ENCODE peak calls at places on chromosomes 7 and 10, in eight cellular contexts. One of them, this sample, is unnamed.
A peak's percentile ranks its signal among the peaks of the same experiment; 100 is the strongest.

GRCh38 chr10:78986419-78986818 is 82.3 kb upstream of the ZMIZ1 start:
- DNase-seq in endothelial cell of umbilical vein: no peak
- DNase-seq in neuronal stem cell: no peak
- DNase-seq in esophagus squamous epithelium: no peak
- DNase-seq in CD8-positive, alpha-beta memory T cell: no peak
- DNase-seq in naive thymus-derived CD4-positive, alpha-beta T cell: no peak
- DNase-seq in cardiac muscle cell: peak; percentile 66
- DNase-seq in SJSA1: no peak
- DNase-seq in this sample: no peak

GRCh38 chr10:94133239-94133638 is 139.5 kb downstream of the PLCE1 start:
- DNase-seq in neuronal stem cell: no peak
- DNase-seq in naive thymus-derived CD4-positive, alpha-beta T cell: no peak
- DNase-seq in SJSA1: no peak
- DNase-seq in esophagus squamous epithelium: no peak
- DNase-seq in endothelial cell of umbilical vein: no peak
- DNase-seq in cardiac muscle cell: no peak
- DNase-seq in CD8-positive, alpha-beta memory T cell: no peak
- DNase-seq in this sample: peak; percentile 33

GRCh38 chr7:143884276-143884977 is 17.5 kb downstream of the TCAF1 start:
- DNase-seq in esophagus squamous epithelium: no peak
- DNase-seq in neuronal stem cell: no peak
- DNase-seq in cardiac muscle cell: no peak
- DNase-seq in naive thymus-derived CD4-positive, alpha-beta T cell: no peak
- DNase-seq in endothelial cell of umbilical vein: no peak
- DNase-seq in SJSA1: no peak
- DNase-seq in CD8-positive, alpha-beta memory T cell: no peak
- DNase-seq in this sample: no peak

GRCh38 chr10:100489388-100489787 is 26.6 kb downstream of the WNT8B start:
- DNase-seq in endothelial cell of umbilical vein: no peak
- DNase-seq in CD8-positive, alpha-beta memory T cell: no peak
- DNase-seq in naive thymus-derived CD4-positive, alpha-beta T cell: no peak
- DNase-seq in esophagus squamous epithelium: no peak
- DNase-seq in neuronal stem cell: no peak
- DNase-seq in cardiac muscle cell: no peak
- DNase-seq in SJSA1: no peak
- DNase-seq in this sample: no peak

GRCh38 chr10:88165849-88166271 is 302.4 kb downstream of the PTEN start:
- DNase-seq in CD8-positive, alpha-beta memory T cell: no peak
- DNase-seq in endothelial cell of umbilical vein: no peak
- DNase-seq in SJSA1: peak; percentile 80
- DNase-seq in cardiac muscle cell: peak; percentile 40
- DNase-seq in naive thymus-derived CD4-positive, alpha-beta T cell: no peak
- DNase-seq in neuronal stem cell: no peak
- DNase-seq in esophagus squamous epithelium: no peak
- DNase-seq in this sample: no peak

GRCh38 chr7:66258409-66258808 is 53.3 kb downstream of the TPST1 start:
- DNase-seq in naive thymus-derived CD4-positive, alpha-beta T cell: no peak
- DNase-seq in neuronal stem cell: no peak
- DNase-seq in esophagus squamous epithelium: no peak
- DNase-seq in SJSA1: no peak
- DNase-seq in CD8-positive, alpha-beta memory T cell: no peak
- DNase-seq in cardiac muscle cell: peak; percentile 39
- DNase-seq in endothelial cell of umbilical vein: no peak
- DNase-seq in this sample: no peak

GRCh38 chr10:7272008-7272407 is 138.8 kb downstream of the SFMBT2 start:
- DNase-seq in CD8-positive, alpha-beta memory T cell: no peak
- DNase-seq in cardiac muscle cell: no peak
- DNase-seq in SJSA1: no peak
- DNase-seq in naive thymus-derived CD4-positive, alpha-beta T cell: peak; percentile 49
- DNase-seq in endothelial cell of umbilical vein: no peak
- DNase-seq in neuronal stem cell: no peak
- DNase-seq in esophagus squamous epithelium: no peak
- DNase-seq in this sample: no peak

GRCh38 chr10:76206797-76207352 is 775.5 kb downstream of the LRMDA start:
- DNase-seq in neuronal stem cell: no peak
- DNase-seq in CD8-positive, alpha-beta memory T cell: no peak
- DNase-seq in endothelial cell of umbilical vein: no peak
- DNase-seq in esophagus squamous epithelium: no peak
- DNase-seq in cardiac muscle cell: no peak
- DNase-seq in SJSA1: no peak
- DNase-seq in naive thymus-derived CD4-positive, alpha-beta T cell: no peak
- DNase-seq in this sample: no peak

GRCh38 chr10:100347568-100348195 is 649 bp downstream of the SCD start:
- DNase-seq in naive thymus-derived CD4-positive, alpha-beta T cell: no peak
- DNase-seq in neuronal stem cell: no peak
- DNase-seq in endothelial cell of umbilical vein: no peak
- DNase-seq in SJSA1: no peak
- DNase-seq in cardiac muscle cell: no peak
- DNase-seq in CD8-positive, alpha-beta memory T cell: no peak
- DNase-seq in esophagus squamous epithelium: no peak
- DNase-seq in this sample: no peak

GRCh38 chr10:14782691-14783363 is 8.1 kb upstream of the FAM107B start:
- DNase-seq in esophagus squamous epithelium: no peak
- DNase-seq in naive thymus-derived CD4-positive, alpha-beta T cell: no peak
- DNase-seq in neuronal stem cell: no peak
- DNase-seq in cardiac muscle cell: peak; percentile 47
- DNase-seq in CD8-positive, alpha-beta memory T cell: no peak
- DNase-seq in SJSA1: peak; percentile 41
- DNase-seq in endothelial cell of umbilical vein: peak; percentile 100
- DNase-seq in this sample: peak; percentile 77

GRCh38 chr10:74736029-74736428 is 90.4 kb upstream of the KAT6B start:
- DNase-seq in naive thymus-derived CD4-positive, alpha-beta T cell: no peak
- DNase-seq in SJSA1: no peak
- DNase-seq in CD8-positive, alpha-beta memory T cell: no peak
- DNase-seq in cardiac muscle cell: no peak
- DNase-seq in neuronal stem cell: no peak
- DNase-seq in esophagus squamous epithelium: no peak
- DNase-seq in endothelial cell of umbilical vein: no peak
- DNase-seq in this sample: no peak

GRCh38 chr10:74728225-74728624 is 98.2 kb upstream of the KAT6B start:
- DNase-seq in SJSA1: no peak
- DNase-seq in naive thymus-derived CD4-positive, alpha-beta T cell: no peak
- DNase-seq in neuronal stem cell: no peak
- DNase-seq in endothelial cell of umbilical vein: no peak
- DNase-seq in cardiac muscle cell: no peak
- DNase-seq in esophagus squamous epithelium: no peak
- DNase-seq in CD8-positive, alpha-beta memory T cell: no peak
- DNase-seq in this sample: peak; percentile 15

GRCh38 chr10:74733612-74734011 is 92.8 kb upstream of the KAT6B start:
- DNase-seq in SJSA1: no peak
- DNase-seq in endothelial cell of umbilical vein: no peak
- DNase-seq in naive thymus-derived CD4-positive, alpha-beta T cell: no peak
- DNase-seq in neuronal stem cell: no peak
- DNase-seq in esophagus squamous epithelium: no peak
- DNase-seq in cardiac muscle cell: no peak
- DNase-seq in CD8-positive, alpha-beta memory T cell: no peak
- DNase-seq in this sample: no peak

GRCh38 chr10:74730246-74730645 is 96.2 kb upstream of the KAT6B start:
- DNase-seq in naive thymus-derived CD4-positive, alpha-beta T cell: no peak
- DNase-seq in cardiac muscle cell: no peak
- DNase-seq in neuronal stem cell: no peak
- DNase-seq in CD8-positive, alpha-beta memory T cell: no peak
- DNase-seq in esophagus squamous epithelium: no peak
- DNase-seq in SJSA1: no peak
- DNase-seq in endothelial cell of umbilical vein: no peak
- DNase-seq in this sample: no peak
- H3K27ac ChIP-seq in naive thymus-derived CD4-positive, alpha-beta T cell: no peak overlapping the region
- H3K27ac ChIP-seq in cardiac muscle cell: no peak overlapping the region
- H3K27ac ChIP-seq in neuronal stem cell: no peak overlapping the region
- H3K27ac ChIP-seq in CD8-positive, alpha-beta memory T cell: no peak overlapping the region
- H3K27ac ChIP-seq in esophagus squamous epithelium: no peak overlapping the region
- H3K27ac ChIP-seq in SJSA1: no peak overlapping the region
- H3K27ac ChIP-seq in endothelial cell of umbilical vein: no peak overlapping the region
- H3K27ac ChIP-seq in this sample: no peak overlapping the region

DNA sequence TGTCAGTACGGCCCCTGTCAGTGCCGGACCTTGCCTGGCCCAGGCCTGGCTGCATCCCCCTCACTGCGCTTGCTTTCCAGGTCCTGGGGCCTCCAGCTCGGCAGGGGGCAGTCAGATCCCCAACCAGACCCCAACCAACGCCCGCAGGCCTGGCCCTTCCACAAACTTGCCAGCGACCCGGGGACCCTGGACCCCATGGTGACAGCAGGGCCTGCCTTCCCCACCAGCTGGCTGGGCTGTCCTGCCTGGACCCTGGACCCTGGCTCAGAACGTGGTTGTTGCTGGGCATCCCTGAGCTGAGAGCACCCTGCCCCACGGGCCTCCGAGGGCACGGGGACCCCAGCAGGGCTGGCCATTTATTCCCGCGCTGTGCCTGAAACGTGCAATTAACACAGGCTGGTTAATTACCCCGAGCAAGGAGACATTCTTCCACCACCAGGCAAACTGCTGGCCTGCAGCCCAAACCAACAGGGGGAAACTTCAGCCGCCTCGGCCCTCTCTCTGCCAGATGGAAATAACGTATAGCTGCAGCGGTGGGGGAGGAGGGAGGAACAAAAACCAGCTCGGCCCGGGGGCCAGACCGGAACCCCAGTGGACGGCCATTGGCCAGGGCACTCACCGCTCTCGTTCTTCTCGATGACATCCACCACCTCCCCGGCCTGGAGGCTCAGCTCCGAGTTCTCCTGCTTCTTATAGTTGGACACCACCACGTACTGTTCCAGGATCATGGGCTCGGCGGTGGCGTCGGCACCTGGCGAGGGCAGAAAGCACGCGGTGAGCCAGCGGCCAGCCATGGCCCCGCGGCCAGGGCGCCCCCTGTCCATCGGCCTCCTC is 167.1 kb downstream of the NEURL1 start:
- DNase-seq in naive thymus-derived CD4-positive, alpha-beta T cell: peak; percentile 7
- DNase-seq in esophagus squamous epithelium: no peak
- DNase-seq in endothelial cell of umbilical vein: peak; percentile 22
- DNase-seq in CD8-positive, alpha-beta memory T cell: no peak
- DNase-seq in neuronal stem cell: no peak
- DNase-seq in SJSA1: peak; percentile 86
- DNase-seq in cardiac muscle cell: peak; percentile 76
- DNase-seq in this sample: no peak
- H3K4me1 ChIP-seq in naive thymus-derived CD4-positive, alpha-beta T cell: peaks cover 4% of the 10 kb centered on the region
- H3K4me1 ChIP-seq in esophagus squamous epithelium: peaks cover 84% of the 10 kb centered on the region
- H3K4me1 ChIP-seq in endothelial cell of umbilical vein: no peaks in the 10 kb centered on the region
- H3K4me1 ChIP-seq in CD8-positive, alpha-beta memory T cell: peaks cover 6% of the 10 kb centered on the region
- H3K4me1 ChIP-seq in neuronal stem cell: peaks cover 20% of the 10 kb centered on the region
- H3K4me1 ChIP-seq in SJSA1: peaks cover 20% of the 10 kb centered on the region
- H3K4me1 ChIP-seq in cardiac muscle cell: peaks cover 20% of the 10 kb centered on the region
- H3K4me1 ChIP-seq in this sample: no peaks in the 10 kb centered on the region

DNA sequence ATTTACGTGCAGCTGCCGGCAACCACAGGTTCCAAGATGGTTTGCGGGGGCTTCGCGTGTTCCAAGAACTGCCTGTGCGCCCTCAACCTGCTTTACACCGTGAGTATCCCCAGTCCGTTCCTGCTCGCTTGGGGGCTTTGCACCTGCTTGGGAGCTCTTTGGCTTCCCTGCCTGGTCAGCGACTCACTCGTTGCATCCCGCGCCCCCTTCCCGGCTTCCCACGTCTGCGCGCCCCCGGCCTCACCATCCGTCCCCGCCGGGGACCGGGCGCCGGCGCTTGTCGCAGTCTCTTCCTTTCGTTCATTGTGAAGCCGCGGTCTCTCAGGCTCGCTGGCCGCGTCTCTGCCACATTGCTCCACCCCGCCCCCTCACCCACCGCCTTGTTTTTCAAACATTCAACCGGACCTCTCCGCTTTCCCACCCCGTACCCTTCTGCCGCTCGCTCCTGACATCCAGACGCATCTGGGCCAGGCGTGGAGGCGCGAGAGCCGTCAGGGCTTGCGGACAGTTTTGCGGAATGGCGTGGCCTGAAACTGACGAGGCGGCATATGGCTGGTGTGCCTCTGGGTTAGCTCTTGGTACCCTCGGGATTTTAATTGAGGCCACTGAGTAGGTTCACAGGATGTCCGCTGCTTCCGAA is 497 bp downstream of the TSPAN13 start:
- DNase-seq in naive thymus-derived CD4-positive, alpha-beta T cell: no peak
- DNase-seq in cardiac muscle cell: peak; percentile 44
- DNase-seq in CD8-positive, alpha-beta memory T cell: no peak
- DNase-seq in esophagus squamous epithelium: no peak
- DNase-seq in neuronal stem cell: peak; percentile 69
- DNase-seq in endothelial cell of umbilical vein: peak; percentile 57
- DNase-seq in SJSA1: peak; percentile 62
- DNase-seq in this sample: peak; percentile 46
- H3K27ac ChIP-seq in naive thymus-derived CD4-positive, alpha-beta T cell: no peak overlapping the region
- H3K27ac ChIP-seq in cardiac muscle cell: peak overlapping the region; percentile 72
- H3K27ac ChIP-seq in CD8-positive, alpha-beta memory T cell: no peak overlapping the region
- H3K27ac ChIP-seq in esophagus squamous epithelium: peak overlapping the region; percentile 73
- H3K27ac ChIP-seq in neuronal stem cell: peak overlapping the region; percentile 68
- H3K27ac ChIP-seq in endothelial cell of umbilical vein: peak overlapping the region; percentile 9
- H3K27ac ChIP-seq in SJSA1: no peak overlapping the region
- H3K27ac ChIP-seq in this sample: peak overlapping the region; percentile 17

DNA sequence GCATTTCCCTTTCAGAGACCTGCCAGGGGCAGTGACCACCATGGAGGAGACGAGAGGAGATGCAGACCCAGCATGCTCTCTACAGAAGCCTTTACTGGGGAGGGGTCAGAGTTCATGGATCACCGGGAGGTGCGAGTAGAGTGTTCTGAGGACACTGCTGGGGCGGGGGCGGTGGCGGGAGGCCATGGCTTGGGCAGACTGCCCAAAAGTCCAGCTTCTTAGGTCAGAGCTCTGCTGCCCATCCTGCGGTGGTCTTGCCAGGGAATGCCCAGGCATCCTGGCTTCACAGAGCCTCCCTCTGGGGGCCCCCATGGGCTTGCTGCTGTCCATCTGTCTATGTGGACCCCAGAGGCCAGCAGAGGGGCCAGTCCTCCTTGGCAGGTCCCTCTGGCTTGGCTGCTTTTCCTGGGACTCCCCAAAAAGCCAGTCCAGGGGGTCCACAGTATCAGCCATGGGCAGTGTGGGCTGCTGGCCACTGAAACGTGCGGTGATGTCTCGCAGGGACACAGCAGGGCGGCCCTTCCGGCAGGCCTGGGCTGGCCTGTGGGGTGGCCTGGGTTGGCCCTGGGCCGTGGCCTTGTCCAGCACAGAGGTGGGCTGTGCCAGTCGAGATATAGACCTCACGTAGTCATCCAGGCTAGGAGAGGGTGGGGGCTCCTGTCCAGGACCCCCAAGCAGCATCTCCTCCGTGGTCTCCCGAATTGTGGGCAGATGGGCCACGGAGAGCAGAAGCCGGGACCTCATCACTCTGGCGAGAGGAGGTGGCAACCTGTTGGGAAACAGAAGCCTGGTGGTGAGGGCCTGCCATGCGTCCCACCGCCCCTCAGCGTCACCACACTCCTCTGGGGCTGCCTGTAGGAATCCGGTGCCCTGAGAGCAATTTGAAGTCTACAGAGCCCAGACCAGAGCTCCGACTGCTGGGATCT is 1.1 kb downstream of the DEPP1 start:
- DNase-seq in SJSA1: no peak
- DNase-seq in naive thymus-derived CD4-positive, alpha-beta T cell: no peak
- DNase-seq in neuronal stem cell: no peak
- DNase-seq in endothelial cell of umbilical vein: no peak
- DNase-seq in esophagus squamous epithelium: no peak
- DNase-seq in CD8-positive, alpha-beta memory T cell: no peak
- DNase-seq in cardiac muscle cell: no peak
- DNase-seq in this sample: no peak
- H3K4me1 ChIP-seq in SJSA1: peaks cover 95% of the 10 kb centered on the region
- H3K4me1 ChIP-seq in naive thymus-derived CD4-positive, alpha-beta T cell: peaks cover 11% of the 10 kb centered on the region
- H3K4me1 ChIP-seq in neuronal stem cell: peaks cover 40% of the 10 kb centered on the region
- H3K4me1 ChIP-seq in endothelial cell of umbilical vein: peaks cover 46% of the 10 kb centered on the region
- H3K4me1 ChIP-seq in esophagus squamous epithelium: peaks cover 99% of the 10 kb centered on the region
- H3K4me1 ChIP-seq in CD8-positive, alpha-beta memory T cell: peaks cover 15% of the 10 kb centered on the region
- H3K4me1 ChIP-seq in cardiac muscle cell: peaks cover 71% of the 10 kb centered on the region
- H3K4me1 ChIP-seq in this sample: peaks cover 82% of the 10 kb centered on the region

GRCh38 chr10:119190954-119191619 is 12.5 kb upstream of the PRDX3 start:
- DNase-seq in naive thymus-derived CD4-positive, alpha-beta T cell: no peak
- DNase-seq in esophagus squamous epithelium: no peak
- DNase-seq in cardiac muscle cell: no peak
- DNase-seq in SJSA1: no peak
- DNase-seq in endothelial cell of umbilical vein: no peak
- DNase-seq in neuronal stem cell: no peak
- DNase-seq in CD8-positive, alpha-beta memory T cell: no peak
- DNase-seq in this sample: no peak
- H3K27ac ChIP-seq in naive thymus-derived CD4-positive, alpha-beta T cell: no peak overlapping the region
- H3K27ac ChIP-seq in esophagus squamous epithelium: no peak overlapping the region
- H3K27ac ChIP-seq in cardiac muscle cell: no peak overlapping the region
- H3K27ac ChIP-seq in SJSA1: peak overlapping the region; percentile 93
- H3K27ac ChIP-seq in endothelial cell of umbilical vein: no peak overlapping the region
- H3K27ac ChIP-seq in neuronal stem cell: no peak overlapping the region
- H3K27ac ChIP-seq in CD8-positive, alpha-beta memory T cell: no peak overlapping the region
- H3K27ac ChIP-seq in this sample: peak overlapping the region; percentile 35